ENCODE peak calls at places on chromosomes 5 and 9, in six cellular contexts. N, V, G, R, T and X are unnamed samples.

GRCh38 chr9:137199411-137200121 is 975 bp downstream of the TPRN start:
- DNase-seq in R (no peak), G (no peak), V (peak), T (no peak), N (no peak), X (no peak)

GRCh38 chr5:159050408-159051091 is 49.2 kb downstream of the EBF1 start:
- DNase-seq in N (peak), G (no peak), T (no peak), R (no peak), V (peak), X (no peak)

GRCh38 chr9:94042516-94042915 is 41.7 kb upstream of the PTPDC1 start:
- DNase-seq in G (no peak), T (no peak), V (no peak), R (no peak), N (no peak), X (no peak)

GRCh38 chr5:170854550-170854949 is 7.3 kb upstream of the RANBP17 start:
- DNase-seq in T (no peak), V (no peak), N (no peak), G (no peak), R (no peak), X (no peak)

GRCh38 chr5:177472460-177473441 is 683 bp downstream of the DBN1 start:
- DNase-seq in G (peak), T (no peak), V (peak), R (peak), N (no peak), X (no peak)

GRCh38 chr5:15821506-15821905 is 321.5 kb downstream of the FBXL7 start:
- DNase-seq in G (no peak), N (peak), V (peak), R (peak), T (no peak), X (no peak)

GRCh38 chr5:140130949-140131733 is 5.4 kb downstream of the IGIP start:
- DNase-seq in V (no peak), N (no peak), R (no peak), G (no peak), T (no peak), X (no peak)

GRCh38 chr5:107370569-107370968 is 300.2 kb downstream of the EFNA5 start:
- DNase-seq in N (no peak), T (no peak), G (no peak), V (no peak), R (no peak), X (no peak)

GRCh38 chr9:98931990-98932389 is 11.7 kb upstream of the COL15A1 start:
- DNase-seq in R (no peak), N (no peak), V (no peak), G (no peak), T (no peak), X (no peak)

GRCh38 chr9:129311638-129312037 is 133.6 kb upstream of the IER5L start:
- DNase-seq in V (no peak), N (no peak), T (no peak), R (no peak), G (no peak), X (no peak)

GRCh38 chr9:4934976-4935672 is 49.9 kb upstream of the JAK2 start:
- DNase-seq in V (peak), N (no peak), G (no peak), T (no peak), R (no peak), X (peak)

GRCh38 chr9:95793924-95794828 is 81.3 kb upstream of the ERCC6L2 start:
- DNase-seq in V (peak), R (no peak), T (no peak), N (peak), G (no peak), X (peak)

GRCh38 chr5:31036407-31036806 is 157.1 kb upstream of the CDH6 start:
- DNase-seq in N (no peak), R (no peak), T (no peak), V (peak), G (no peak), X (no peak)

GRCh38 chr5:95317687-95318086 is 32.8 kb upstream of the MCTP1 start:
- DNase-seq in G (no peak), R (no peak), T (no peak), N (no peak), V (no peak), X (no peak)

GRCh38 chr5:180350711-180351110 is 2.4 kb downstream of the GFPT2 start:
- DNase-seq in V (no peak), T (no peak), R (no peak), G (no peak), N (no peak), X (no peak)

GRCh38 chr9:113057193-113057592 is 669 bp upstream of the ZFP37 start:
- DNase-seq in R (no peak), N (no peak), T (no peak), V (no peak), G (no peak), X (no peak)

GRCh38 chr5:151699071-151699901 is 12.6 kb upstream of the SPARC start:
- DNase-seq in T (no peak), V (peak), N (peak), R (no peak), G (no peak), X (peak)

GRCh38 chr5:41966706-41967105 is 41.6 kb downstream of the FBXO4 start:
- DNase-seq in V (no peak), T (no peak), N (no peak), R (no peak), G (no peak), X (no peak)

GRCh38 chr5:71883745-71884103 is 164.6 kb downstream of the CARTPT start:
- DNase-seq in T (no peak), G (no peak), N (no peak), R (no peak), V (no peak), X (no peak)

GRCh38 chr9:18115131-18115530 is 358.8 kb upstream of the ADAMTSL1 start:
- DNase-seq in T (no peak), V (peak), R (no peak), N (no peak), G (no peak), X (no peak)

GRCh38 chr9:129027224-129027684 is 877 bp downstream of the SH3GLB2 start:
- DNase-seq in G (no peak), V (peak), N (no peak), T (no peak), R (peak), X (no peak)

GRCh38 chr5:102670224-102670836 is 84.8 kb upstream of the PAM start:
- DNase-seq in V (peak), T (no peak), R (peak), N (no peak), G (peak), X (no peak)

GRCh38 chr5:39947657-39948056 is 522.9 kb upstream of the DAB2 start:
- DNase-seq in T (no peak), R (no peak), V (peak), G (no peak), N (no peak), X (no peak)